ENCODE peak calls at places on chromosomes 1 and 21, in ten cellular contexts. Q, A, B, E, T, X, M, D, U and S are unnamed samples.

GRCh38 chr1:47013239-47013638 is 10.2 kb upstream of the CYP4X1 start:
- DNase-seq in Q (no peak), A (no peak), B (no peak), E (no peak), T (no peak), X (no peak), M (no peak), D (no peak), U (no peak), S (no peak)

GRCh38 chr1:114152211-114153050 is 1.2 kb downstream of the SYT6 start:
- DNase-seq in Q (no peak), A (no peak), B (peak), E (peak), T (peak), X (peak), M (no peak), D (no peak), U (no peak), S (no peak)

GRCh38 chr1:7712731-7713323 is 58.3 kb upstream of the VAMP3 start:
- DNase-seq in Q (no peak), A (no peak), B (no peak), E (no peak), T (no peak), X (no peak), M (no peak), D (no peak), U (no peak), S (no peak)

GRCh38 chr1:39065542-39065941 is 39.4 kb downstream of the NDUFS5 start:
- DNase-seq in Q (no peak), A (no peak), B (no peak), E (no peak), T (no peak), X (peak), M (no peak), D (no peak), U (no peak), S (no peak)

GRCh38 chr21:44708213-44708865 is 3.0 kb downstream of the TSPEAR start:
- DNase-seq in Q (no peak), A (no peak), B (no peak), E (no peak), T (peak), X (no peak), M (no peak), D (no peak), U (no peak), S (no peak)

GRCh38 chr1:98468111-98468717 is 193.3 kb upstream of the SNX7 start:
- DNase-seq in Q (no peak), A (peak), B (no peak), E (no peak), T (no peak), X (peak), M (peak), D (peak), U (peak), S (no peak)

GRCh38 chr1:206469411-206469932 is 804 bp upstream of the IKBKE start:
- DNase-seq in Q (no peak), A (no peak), B (no peak), E (no peak), T (peak), X (no peak), M (no peak), D (peak), U (no peak), S (peak)

GRCh38 chr1:165827199-165828102 is at the start of gene UCK2:
- DNase-seq in Q (peak), A (peak), B (peak), E (peak), T (peak), X (peak), M (peak), D (peak), U (peak), S (peak)

GRCh38 chr1:163531345-163531744 is 209.6 kb downstream of the NUF2 start:
- DNase-seq in Q (no peak), A (no peak), B (no peak), E (no peak), T (no peak), X (no peak), M (no peak), D (no peak), U (no peak), S (no peak)

GRCh38 chr1:199113265-199113869 is 474.5 kb downstream of the PTPRC start:
- DNase-seq in Q (peak), A (peak), B (peak), E (no peak), T (peak), X (peak), M (peak), D (peak), U (peak), S (peak)